ENCODE peak calls at places on chromosomes 2 and 18, in eight cellular contexts. F, X, H, V, I, B, C and N are unnamed samples.

GRCh38 chr2:122980672-122981071 is 1044.4 kb upstream of the CNTNAP5 start:
- DNase-seq in V (no peak), F (no peak), B (no peak), C (no peak), H (no peak), X (no peak), I (no peak), N (no peak)

GRCh38 chr2:8534729-8535397 is 147.0 kb upstream of the ID2 start:
- DNase-seq in X (no peak), H (no peak), V (no peak), F (peak; percentile 37), I (no peak), B (peak; percentile 74), C (peak; percentile 48), N (no peak)

GRCh38 chr2:64352292-64352691 is 101.7 kb upstream of the LGALSL start:
- DNase-seq in F (no peak), I (no peak), X (no peak), B (no peak), V (no peak), H (no peak), C (peak; percentile 29), N (no peak)

GRCh38 chr18:10023853-10024638 is 110.2 kb downstream of the VAPA start:
- DNase-seq in F (no peak), B (no peak), X (no peak), I (no peak), H (no peak), V (no peak), C (no peak), N (no peak)

GRCh38 chr2:26483501-26483900 is 5.6 kb upstream of the OTOF start:
- DNase-seq in F (no peak), C (no peak), I (no peak), H (no peak), X (no peak), B (no peak), V (no peak), N (no peak)

GRCh38 chr2:151671198-151671597 is 63.1 kb downstream of the NEB start:
- DNase-seq in H (no peak), I (no peak), F (no peak), V (no peak), X (no peak), B (no peak), C (no peak), N (no peak)

GRCh38 chr18:76431437-76432273 is 63.4 kb downstream of the ZNF516 start:
- DNase-seq in V (no peak), F (peak; percentile 12), B (no peak), C (no peak), I (no peak), X (no peak), H (no peak), N (no peak)

GRCh38 chr2:99512081-99512480 is 22.3 kb upstream of the REV1 start:
- DNase-seq in H (no peak), V (no peak), F (no peak), X (no peak), B (no peak), I (no peak), C (no peak), N (no peak)

DNA sequence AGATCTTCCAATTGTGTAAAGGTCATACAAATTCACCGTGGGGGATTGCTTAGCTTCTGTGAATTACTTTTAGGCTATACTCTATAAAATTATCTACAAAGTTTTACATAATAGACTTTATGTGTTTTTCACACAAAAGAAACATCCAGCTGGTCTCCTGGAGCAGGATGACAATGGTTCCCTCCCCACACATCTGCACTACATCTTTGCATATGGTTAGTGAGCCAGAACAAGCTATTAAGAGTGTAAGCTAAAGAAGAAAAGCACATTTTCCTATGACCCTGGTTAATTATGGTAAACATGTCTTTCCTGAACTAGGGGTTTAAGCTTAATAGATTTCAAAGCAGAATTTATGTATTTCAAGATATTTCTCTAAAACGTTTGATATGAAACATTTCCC is 295.1 kb downstream of the ASXL3 start:
- DNase-seq in F (no peak), V (no peak), H (no peak), I (no peak), X (no peak), C (no peak), B (no peak), N (no peak)
- H3K9ac ChIP-seq in F (no peak overlapping the region), V (no peak overlapping the region), H (no peak overlapping the region), I (no peak overlapping the region), X (no peak overlapping the region), C (no peak overlapping the region), B (no peak overlapping the region), N (no peak overlapping the region)

GRCh38 chr2:16189019-16189850 is 248.9 kb downstream of the MYCN start:
- DNase-seq in H (no peak), B (no peak), I (no peak), X (no peak), V (no peak), F (no peak), C (no peak), N (no peak)
- TF ChIP-seq POLR2AphosphoS5 in H (no peak), B (no peak), I (no peak), X (no peak), V (no peak), F (no peak), C (no peak), N (no peak)

DNA sequence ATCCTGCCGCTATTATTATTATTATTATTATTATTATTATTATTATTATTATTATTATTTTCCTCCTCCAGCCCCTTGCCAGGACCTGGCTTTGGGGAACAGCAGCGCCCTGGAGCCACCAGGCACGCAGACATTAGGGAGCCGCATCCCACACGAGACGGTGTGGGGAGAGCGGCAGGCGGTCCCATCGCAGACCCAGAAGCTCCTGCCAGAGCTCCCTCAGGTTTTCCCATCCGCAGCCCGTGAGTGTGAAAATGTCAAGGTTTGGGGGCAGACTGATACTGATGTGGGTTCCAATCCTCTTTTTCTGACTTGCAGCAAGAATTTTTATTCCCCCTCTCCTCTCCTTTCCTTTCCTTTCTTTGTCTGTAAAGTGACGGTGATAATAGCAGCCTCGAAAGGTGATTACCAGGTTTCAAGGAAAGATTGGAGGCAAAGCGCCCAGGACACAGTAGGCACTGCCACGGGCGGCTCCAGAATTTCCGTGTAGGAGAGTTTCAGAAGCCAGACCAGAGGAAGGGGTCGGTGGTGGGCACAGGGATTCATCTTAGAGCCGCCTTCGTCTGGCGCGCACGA is 812 bp downstream of the SCTR start:
- DNase-seq in B (no peak), C (no peak), V (no peak), X (no peak), H (no peak), F (no peak), I (no peak), N (no peak)
- H3K9ac ChIP-seq in B (no peak overlapping the region), C (no peak overlapping the region), V (no peak overlapping the region), X (no peak overlapping the region), H (no peak overlapping the region), F (no peak overlapping the region), I (peak overlapping the region; percentile 48), N (no peak overlapping the region)

DNA sequence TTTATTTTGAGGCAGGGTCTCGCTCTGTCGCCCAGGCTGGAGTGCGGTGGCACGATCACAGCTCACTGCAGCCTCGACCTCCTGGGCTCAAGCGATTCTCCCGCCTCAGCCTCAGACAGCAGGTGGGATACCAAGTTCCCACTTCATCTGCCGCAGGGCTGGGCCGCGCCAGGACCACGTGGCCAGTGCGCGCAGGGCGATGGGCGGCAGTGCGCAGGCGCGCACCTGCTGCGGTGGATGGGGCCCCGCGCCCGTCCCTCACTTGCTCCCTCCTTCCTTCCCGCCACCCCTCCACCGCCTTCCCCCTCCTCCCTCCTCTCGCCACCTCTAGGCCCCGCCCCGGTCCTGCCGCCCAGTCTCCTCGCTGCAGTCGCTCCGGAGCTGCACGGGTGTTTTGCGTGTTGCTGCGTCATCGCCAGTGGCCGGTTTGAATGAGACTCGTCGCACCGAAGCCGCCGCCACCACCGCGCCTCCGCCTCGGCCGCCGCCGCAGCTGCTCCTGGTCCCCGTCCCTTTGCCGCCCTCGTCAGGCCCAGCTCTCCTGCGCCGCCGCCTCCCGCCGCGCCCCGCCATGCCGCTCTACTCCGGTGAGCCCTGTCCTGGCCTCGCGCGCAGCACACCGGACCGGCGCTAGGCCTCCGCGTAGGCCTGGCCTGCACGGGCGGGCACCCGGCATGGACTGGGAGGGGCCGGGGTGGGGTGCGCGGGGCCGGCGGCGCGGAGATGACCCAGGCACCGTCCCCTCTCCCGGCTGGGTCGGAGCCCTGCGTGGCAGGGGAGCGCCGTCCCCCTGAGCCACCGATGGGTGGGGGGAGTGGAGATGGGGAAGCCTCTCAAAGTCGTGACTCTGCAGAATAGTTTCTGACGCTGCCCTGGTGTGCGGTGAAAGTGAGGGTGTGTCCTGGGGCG is at the start of gene USP14:
- DNase-seq in V (peak; percentile 98), H (peak; percentile 86), I (peak; percentile 90), X (peak; percentile 78), B (peak; percentile 100), C (peak; percentile 94), F (peak; percentile 100), N (peak; percentile 66)
- TF ChIP-seq POLR2AphosphoS5 in V (peak; percentile 72), H (peak; percentile 70), I (peak; percentile 88), X (peak; percentile 42), B (peak; percentile 41), C (peak; percentile 56), F (no peak), N (peak; percentile 75)

DNA sequence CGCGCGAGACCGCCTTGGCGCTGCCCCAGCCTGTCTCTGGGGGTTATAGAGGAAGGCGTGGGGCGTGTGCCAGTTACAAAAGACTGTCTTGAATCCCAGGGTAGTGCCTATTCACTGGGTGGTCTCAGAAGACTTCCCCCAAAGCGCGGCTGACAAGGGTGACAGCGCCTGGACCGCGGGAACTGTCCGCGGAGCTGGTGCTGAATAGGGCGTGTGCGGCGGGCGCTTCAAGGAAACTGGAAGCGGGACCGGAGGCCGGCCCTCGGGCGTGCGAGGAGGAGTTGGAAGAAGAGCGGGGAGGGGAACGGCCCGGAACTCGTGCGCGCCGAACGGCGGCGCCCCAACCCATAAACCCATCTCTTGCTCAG is 2.3 kb downstream of the EGR4 start:
- DNase-seq in V (peak; percentile 55), H (no peak), X (no peak), I (peak; percentile 36), B (peak; percentile 33), C (no peak), F (peak; percentile 59), N (peak; percentile 20)
- H3K9ac ChIP-seq in V (no peak overlapping the region), H (no peak overlapping the region), X (no peak overlapping the region), I (no peak overlapping the region), B (no peak overlapping the region), C (no peak overlapping the region), F (no peak overlapping the region), N (no peak overlapping the region)